ENCODE peak calls at places on chromosomes 3 and 15, in five cellular contexts. One of them, this sample, is unnamed.

GRCh38 chr15:74695597-74696397 is at the start of gene EDC3:
- DNase-seq in A549: peak; percentile 79
- DNase-seq in H1: peak; percentile 95
- DNase-seq in endodermal cell: peak; percentile 95
- DNase-seq in body of pancreas: peak; percentile 86
- DNase-seq in this sample: peak; percentile 50

GRCh38 chr3:30286007-30286669 is 320.3 kb upstream of the TGFBR2 start:
- DNase-seq in body of pancreas: peak; percentile 82
- DNase-seq in endodermal cell: no peak
- DNase-seq in H1: no peak
- DNase-seq in A549: peak; percentile 71
- DNase-seq in this sample: peak; percentile 76

GRCh38 chr3:47005212-47006144 is 26.0 kb downstream of the NBEAL2 start:
- DNase-seq in body of pancreas: peak; percentile 11
- DNase-seq in endodermal cell: no peak
- DNase-seq in H1: no peak
- DNase-seq in A549: no peak
- DNase-seq in this sample: no peak

GRCh38 chr15:85750319-85750806 is 44.4 kb downstream of the KLHL25 start:
- DNase-seq in A549: no peak
- DNase-seq in endodermal cell: peak; percentile 72
- DNase-seq in H1: no peak
- DNase-seq in body of pancreas: peak; percentile 38
- DNase-seq in this sample: no peak

GRCh38 chr15:50718700-50719125 is 32.1 kb upstream of the TRPM7 start:
- DNase-seq in A549: no peak
- DNase-seq in H1: no peak
- DNase-seq in body of pancreas: no peak
- DNase-seq in endodermal cell: no peak
- DNase-seq in this sample: no peak

GRCh38 chr3:71987828-71988227 is 202.9 kb upstream of the PROK2 start:
- DNase-seq in endodermal cell: no peak
- DNase-seq in body of pancreas: no peak
- DNase-seq in H1: no peak
- DNase-seq in A549: no peak
- DNase-seq in this sample: no peak

GRCh38 chr3:33441322-33441976 is 1.2 kb upstream of the UBP1 start:
- DNase-seq in endodermal cell: no peak
- DNase-seq in A549: no peak
- DNase-seq in body of pancreas: peak; percentile 65
- DNase-seq in H1: no peak
- DNase-seq in this sample: no peak

GRCh38 chr15:68449389-68449788 is 17.4 kb upstream of the ITGA11 start:
- DNase-seq in body of pancreas: no peak
- DNase-seq in H1: peak; percentile 40
- DNase-seq in A549: no peak
- DNase-seq in endodermal cell: no peak
- DNase-seq in this sample: no peak

GRCh38 chr15:25237291-25237978 is 201.4 kb downstream of the UBE3A start:
- DNase-seq in body of pancreas: no peak
- DNase-seq in endodermal cell: no peak
- DNase-seq in A549: no peak
- DNase-seq in H1: no peak
- DNase-seq in this sample: no peak

GRCh38 chr15:40772014-40772413 is 2.2 kb downstream of the C15orf62 start:
- DNase-seq in body of pancreas: no peak
- DNase-seq in H1: no peak
- DNase-seq in A549: no peak
- DNase-seq in endodermal cell: no peak
- DNase-seq in this sample: no peak

GRCh38 chr3:69181592-69182211 is 59.3 kb upstream of the LMOD3 start:
- DNase-seq in H1: no peak
- DNase-seq in endodermal cell: no peak
- DNase-seq in body of pancreas: no peak
- DNase-seq in A549: peak; percentile 35
- DNase-seq in this sample: peak; percentile 26

GRCh38 chr15:84023636-84024035 is 211.9 kb upstream of the GOLGA6L4 start:
- DNase-seq in H1: peak; percentile 48
- DNase-seq in body of pancreas: peak; percentile 42
- DNase-seq in A549: peak; percentile 51
- DNase-seq in endodermal cell: peak; percentile 68
- DNase-seq in this sample: no peak

GRCh38 chr3:187807086-187807862 is 62.0 kb upstream of the BCL6 start:
- DNase-seq in A549: no peak
- DNase-seq in body of pancreas: no peak
- DNase-seq in endodermal cell: peak; percentile 5
- DNase-seq in H1: no peak
- DNase-seq in this sample: peak; percentile 83

GRCh38 chr3:171351676-171352075 is 108.5 kb downstream of the TNIK start:
- DNase-seq in A549: no peak
- DNase-seq in body of pancreas: no peak
- DNase-seq in endodermal cell: no peak
- DNase-seq in H1: no peak
- DNase-seq in this sample: peak; percentile 97

GRCh38 chr3:41418961-41419691 is 219.8 kb downstream of the CTNNB1 start:
- DNase-seq in A549: peak; percentile 45
- DNase-seq in H1: no peak
- DNase-seq in body of pancreas: no peak
- DNase-seq in endodermal cell: peak; percentile 63
- DNase-seq in this sample: no peak

GRCh38 chr15:35548435-35548834 is 2.5 kb upstream of the DPH6 start:
- DNase-seq in H1: no peak
- DNase-seq in A549: no peak
- DNase-seq in body of pancreas: no peak
- DNase-seq in endodermal cell: peak; percentile 63
- DNase-seq in this sample: no peak

GRCh38 chr3:148232409-148232808 is 465.3 kb upstream of the AGTR1 start:
- DNase-seq in body of pancreas: no peak
- DNase-seq in endodermal cell: no peak
- DNase-seq in A549: no peak
- DNase-seq in H1: no peak
- DNase-seq in this sample: no peak

GRCh38 chr3:134211797-134212196 is 38.9 kb downstream of the RYK start:
- DNase-seq in endodermal cell: peak; percentile 80
- DNase-seq in body of pancreas: peak; percentile 27
- DNase-seq in A549: peak; percentile 36
- DNase-seq in H1: no peak
- DNase-seq in this sample: peak; percentile 47

GRCh38 chr3:172147113-172147818 is 107.9 kb downstream of the FNDC3B start:
- DNase-seq in A549: no peak
- DNase-seq in H1: no peak
- DNase-seq in body of pancreas: no peak
- DNase-seq in endodermal cell: no peak
- DNase-seq in this sample: no peak

GRCh38 chr3:108818404-108818803 is 4.2 kb upstream of the TRAT1 start:
- DNase-seq in H1: no peak
- DNase-seq in body of pancreas: peak; percentile 21
- DNase-seq in endodermal cell: peak; percentile 82
- DNase-seq in A549: peak; percentile 52
- DNase-seq in this sample: peak; percentile 24

GRCh38 chr3:45210308-45211038 is 15.6 kb downstream of the TMEM158 start:
- DNase-seq in endodermal cell: peak; percentile 93
- DNase-seq in H1: peak; percentile 89
- DNase-seq in A549: peak; percentile 70
- DNase-seq in body of pancreas: peak; percentile 89
- DNase-seq in this sample: peak; percentile 65

GRCh38 chr3:169295126-169295525 is 368.4 kb downstream of the MECOM start:
- DNase-seq in A549: peak; percentile 11
- DNase-seq in H1: no peak
- DNase-seq in body of pancreas: no peak
- DNase-seq in endodermal cell: no peak
- DNase-seq in this sample: no peak
- TF ChIP-seq CTCF in A549: peak; percentile 38
- TF ChIP-seq CTCF in H1: no peak
- TF ChIP-seq CTCF in body of pancreas: peak; percentile 36
- TF ChIP-seq CTCF in endodermal cell: peak; percentile 82
- TF ChIP-seq CTCF in this sample: peak; percentile 67

DNA sequence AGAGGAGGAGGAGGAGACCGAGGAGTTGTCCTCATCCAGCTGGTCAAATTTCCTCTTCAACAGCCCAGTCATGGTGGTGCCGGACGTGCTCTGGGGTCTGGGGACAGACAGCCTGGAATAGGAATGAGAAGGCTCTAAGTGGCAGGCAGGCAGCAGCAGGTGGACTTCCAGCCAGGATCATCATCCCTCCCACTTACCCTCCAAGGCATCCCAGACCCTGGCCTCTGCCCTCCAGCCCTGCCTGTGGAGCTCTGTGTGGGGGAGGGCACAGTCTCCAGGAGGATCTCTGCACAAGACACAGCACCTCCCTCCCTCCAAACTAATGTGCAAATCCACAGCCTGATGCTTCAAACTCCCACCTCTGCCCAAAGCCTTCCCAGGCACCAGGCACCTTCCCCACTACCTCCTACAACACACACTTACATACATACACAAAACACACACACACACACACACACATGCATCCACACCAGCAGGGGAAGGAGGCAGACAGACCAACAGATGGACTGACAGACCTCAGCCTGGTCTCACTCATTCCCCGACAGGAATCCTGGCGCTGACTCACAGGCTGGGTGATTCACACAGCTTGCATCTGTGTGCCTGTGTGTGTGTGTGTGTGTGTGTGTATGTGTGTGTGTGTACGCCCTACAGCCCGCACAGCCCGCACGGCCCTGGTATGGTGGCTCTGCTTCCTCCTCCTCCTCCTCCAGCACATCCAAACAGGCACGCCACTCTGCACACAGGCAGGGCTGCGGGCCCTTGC is 6.6 kb downstream of the CSRNP1 start:
- DNase-seq in A549: peak; percentile 91
- DNase-seq in H1: no peak
- DNase-seq in endodermal cell: peak; percentile 72
- DNase-seq in body of pancreas: peak; percentile 59
- DNase-seq in this sample: peak; percentile 97
- H3K4me1 ChIP-seq in A549: peaks cover 71% of the 10 kb centered on the region
- H3K4me1 ChIP-seq in H1: peaks cover 33% of the 10 kb centered on the region
- H3K4me1 ChIP-seq in endodermal cell: peaks cover 34% of the 10 kb centered on the region
- H3K4me1 ChIP-seq in body of pancreas: peaks cover 90% of the 10 kb centered on the region
- H3K4me1 ChIP-seq in this sample: peaks cover 69% of the 10 kb centered on the region

GRCh38 chr15:39193611-39194010 is 387.3 kb upstream of the THBS1 start:
- DNase-seq in body of pancreas: no peak
- DNase-seq in H1: no peak
- DNase-seq in endodermal cell: no peak
- DNase-seq in A549: peak; percentile 12
- DNase-seq in this sample: no peak
- H3K27ac ChIP-seq in body of pancreas: no peak overlapping the region
- H3K27ac ChIP-seq in H1: no peak overlapping the region
- H3K27ac ChIP-seq in endodermal cell: no peak overlapping the region
- H3K27ac ChIP-seq in A549: peak overlapping the region; percentile 83
- H3K27ac ChIP-seq in this sample: peak overlapping the region; percentile 78

GRCh38 chr3:13192471-13193213 is 119.4 kb upstream of the IQSEC1 start:
- DNase-seq in body of pancreas: no peak
- DNase-seq in endodermal cell: peak; percentile 75
- DNase-seq in H1: no peak
- DNase-seq in A549: peak; percentile 24
- DNase-seq in this sample: no peak
- TF ChIP-seq CTCF in body of pancreas: no peak
- TF ChIP-seq CTCF in endodermal cell: peak; percentile 75
- TF ChIP-seq CTCF in H1: no peak
- TF ChIP-seq CTCF in A549: peak; percentile 22
- TF ChIP-seq CTCF in this sample: peak; percentile 23

GRCh38 chr15:98715401-98715800 is 67.1 kb downstream of the IGF1R start:
- DNase-seq in endodermal cell: no peak
- DNase-seq in H1: no peak
- DNase-seq in A549: no peak
- DNase-seq in body of pancreas: no peak
- DNase-seq in this sample: no peak

GRCh38 chr15:98714906-98715305 is 66.6 kb downstream of the IGF1R start:
- DNase-seq in endodermal cell: no peak
- DNase-seq in H1: no peak
- DNase-seq in body of pancreas: no peak
- DNase-seq in A549: no peak
- DNase-seq in this sample: no peak

GRCh38 chr15:98713585-98714001 is 65.3 kb downstream of the IGF1R start:
- DNase-seq in body of pancreas: no peak
- DNase-seq in A549: no peak
- DNase-seq in endodermal cell: no peak
- DNase-seq in H1: no peak
- DNase-seq in this sample: peak; percentile 42

GRCh38 chr15:98711810-98712209 is 63.5 kb downstream of the IGF1R start:
- DNase-seq in A549: no peak
- DNase-seq in endodermal cell: no peak
- DNase-seq in body of pancreas: no peak
- DNase-seq in H1: no peak
- DNase-seq in this sample: no peak

GRCh38 chr15:98712845-98713584 is 64.7 kb downstream of the IGF1R start:
- DNase-seq in H1: no peak
- DNase-seq in body of pancreas: no peak
- DNase-seq in A549: no peak
- DNase-seq in endodermal cell: no peak
- DNase-seq in this sample: no peak
- H3K4me1 ChIP-seq in H1: peaks cover 31% of the 10 kb centered on the region
- H3K4me1 ChIP-seq in body of pancreas: peaks cover 54% of the 10 kb centered on the region
- H3K4me1 ChIP-seq in A549: peaks cover 43% of the 10 kb centered on the region
- H3K4me1 ChIP-seq in endodermal cell: no peaks in the 10 kb centered on the region
- H3K4me1 ChIP-seq in this sample: peaks cover 6% of the 10 kb centered on the region

GRCh38 chr3:82054849-82055248 is 293.4 kb upstream of the GBE1 start:
- DNase-seq in body of pancreas: no peak
- DNase-seq in A549: no peak
- DNase-seq in H1: no peak
- DNase-seq in endodermal cell: no peak
- DNase-seq in this sample: no peak

GRCh38 chr3:82055792-82056191 is 294.3 kb upstream of the GBE1 start:
- DNase-seq in H1: no peak
- DNase-seq in A549: peak; percentile 7
- DNase-seq in endodermal cell: no peak
- DNase-seq in body of pancreas: no peak
- DNase-seq in this sample: peak; percentile 42

GRCh38 chr3:82050382-82050781 is 288.9 kb upstream of the GBE1 start:
- DNase-seq in A549: no peak
- DNase-seq in endodermal cell: no peak
- DNase-seq in body of pancreas: no peak
- DNase-seq in H1: no peak
- DNase-seq in this sample: no peak

GRCh38 chr3:82048711-82049110 is 287.3 kb upstream of the GBE1 start:
- DNase-seq in A549: no peak
- DNase-seq in H1: no peak
- DNase-seq in body of pancreas: no peak
- DNase-seq in endodermal cell: no peak
- DNase-seq in this sample: peak; percentile 59

DNA sequence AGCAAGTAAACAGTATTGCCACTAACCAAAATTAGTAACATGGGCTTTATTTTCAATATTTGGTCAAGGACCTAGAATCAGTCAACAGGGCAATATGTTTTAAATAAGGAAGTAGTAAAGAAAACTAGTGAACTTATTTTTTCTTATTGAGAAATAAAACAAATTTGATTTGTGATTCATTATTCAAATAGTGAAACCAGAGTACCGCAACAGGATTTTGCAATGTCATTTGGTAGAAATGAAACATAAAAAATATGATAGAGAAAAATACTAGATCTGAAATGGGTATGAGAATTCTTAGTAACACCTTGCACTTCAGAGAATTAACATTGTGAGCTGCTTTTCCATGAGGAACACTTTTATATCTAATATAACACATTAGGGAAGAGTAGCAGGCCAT is 291.8 kb upstream of the GBE1 start:
- DNase-seq in A549: no peak
- DNase-seq in H1: no peak
- DNase-seq in endodermal cell: no peak
- DNase-seq in body of pancreas: no peak
- DNase-seq in this sample: no peak
- H3K27ac ChIP-seq in A549: no peak overlapping the region
- H3K27ac ChIP-seq in H1: no peak overlapping the region
- H3K27ac ChIP-seq in endodermal cell: no peak overlapping the region
- H3K27ac ChIP-seq in body of pancreas: no peak overlapping the region
- H3K27ac ChIP-seq in this sample: no peak overlapping the region